ENCODE peak calls at places on chromosomes 4 and X, in seven cellular contexts. H, O, V, F, T, S and G are unnamed samples.

GRCh38 chr4:139665690-139666529 is at the start of gene MGST2:
- DNase-seq in H (peak), O (peak), V (peak), F (peak), T (peak), S (peak), G (peak)

GRCh38 chrX:43000121-43000520 is 222.2 kb upstream of the PPP1R2C start:
- DNase-seq in H (no peak), O (peak), V (no peak), F (no peak), T (no peak), S (no peak), G (no peak)

GRCh38 chr4:173626277-173626676 is 96.2 kb upstream of the HAND2 start:
- DNase-seq in H (no peak), O (no peak), V (no peak), F (no peak), T (no peak), S (no peak), G (no peak)

GRCh38 chr4:57074753-57075152 is 35.4 kb downstream of the IGFBP7 start:
- DNase-seq in H (no peak), O (peak), V (peak), F (no peak), T (no peak), S (peak), G (no peak)

GRCh38 chr4:108054025-108054424 is 64.3 kb downstream of the HADH start:
- DNase-seq in H (no peak), O (no peak), V (no peak), F (no peak), T (no peak), S (no peak), G (no peak)

GRCh38 chrX:53445977-53446376 is 11.8 kb upstream of the HSD17B10 start:
- DNase-seq in H (no peak), O (peak), V (peak), F (no peak), T (no peak), S (peak), G (peak)

GRCh38 chr4:26484538-26484937 is 5.7 kb downstream of the CCKAR start:
- DNase-seq in H (no peak), O (no peak), V (no peak), F (no peak), T (no peak), S (no peak), G (no peak)

GRCh38 chr4:112183252-112183651 is 38.0 kb downstream of the FAM241A start:
- DNase-seq in H (no peak), O (peak), V (no peak), F (no peak), T (no peak), S (peak), G (no peak)

GRCh38 chrX:119784747-119785446 is 6.5 kb downstream of the RPL39 start:
- DNase-seq in H (no peak), O (peak), V (no peak), F (no peak), T (peak), S (peak), G (peak)

GRCh38 chr4:182886768-182887167 is 30.4 kb downstream of the DCTD start:
- DNase-seq in H (no peak), O (no peak), V (no peak), F (no peak), T (peak), S (no peak), G (no peak)

GRCh38 chr4:182885022-182885737 is 32.0 kb downstream of the DCTD start:
- DNase-seq in H (no peak), O (no peak), V (no peak), F (no peak), T (no peak), S (no peak), G (no peak)

GRCh38 chr4:182883351-182883750 is 33.8 kb downstream of the DCTD start:
- DNase-seq in H (no peak), O (no peak), V (no peak), F (no peak), T (no peak), S (no peak), G (no peak)

GRCh38 chr4:182884046-182884445 is 33.1 kb downstream of the DCTD start:
- DNase-seq in H (no peak), O (peak), V (no peak), F (no peak), T (no peak), S (no peak), G (no peak)

DNA sequence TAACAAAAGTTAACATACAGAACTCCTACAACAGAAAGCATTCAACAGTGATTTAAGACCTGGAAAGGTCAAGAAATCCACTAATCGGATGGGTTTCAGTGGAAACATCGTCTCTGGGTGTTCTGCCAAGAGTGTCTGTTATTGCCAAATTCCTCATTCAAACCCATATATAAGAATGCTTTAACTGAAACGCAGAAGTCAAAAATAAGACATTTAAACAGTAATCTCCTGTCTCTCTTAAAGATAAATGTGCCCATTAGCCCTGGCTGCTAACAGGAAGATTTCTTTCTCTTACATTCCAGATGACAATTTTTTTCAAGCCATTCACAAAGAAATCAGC is 31.5 kb downstream of the DCTD start:
- DNase-seq in H (no peak), O (peak), V (peak), F (no peak), T (no peak), S (peak), G (no peak)
- TF ChIP-seq CTCF in H (no peak), O (no peak), V (no peak), F (no peak), T (no peak), S (no peak), G (no peak)

DNA sequence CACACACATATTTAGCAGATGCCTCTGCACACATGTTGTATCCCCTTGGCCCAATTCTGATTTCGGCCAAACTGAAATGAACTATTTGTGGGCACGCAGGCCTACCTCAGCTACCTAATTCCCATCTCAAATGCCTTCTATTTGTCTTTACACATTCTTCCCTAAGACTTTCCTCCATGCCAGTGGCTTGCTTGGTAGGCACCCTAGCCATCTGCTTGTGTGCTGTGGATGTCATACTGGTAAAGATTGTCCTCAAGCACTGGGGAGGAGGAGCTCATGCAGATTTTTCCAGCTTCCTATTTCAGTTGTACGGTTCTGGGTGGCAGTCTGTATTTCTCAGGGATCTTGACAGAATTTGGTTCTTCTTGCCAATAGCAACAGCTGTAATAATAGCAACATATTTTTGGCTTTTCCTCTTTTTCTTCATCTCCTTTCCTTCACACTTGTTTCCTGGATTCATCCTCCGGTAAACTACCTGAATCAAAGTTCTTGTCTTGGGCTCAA is 514.3 kb downstream of the ADGRL3 start:
- DNase-seq in H (no peak), O (peak), V (no peak), F (no peak), T (no peak), S (no peak), G (no peak)
- TF ChIP-seq CTCF in H (no peak), O (no peak), V (no peak), F (no peak), T (no peak), S (no peak), G (no peak)

GRCh38 chr4:4766570-4766969 is 92.9 kb upstream of the MSX1 start:
- DNase-seq in H (no peak), O (no peak), V (peak), F (no peak), T (no peak), S (no peak), G (no peak)
- TF ChIP-seq CTCF in H (no peak), O (no peak), V (no peak), F (no peak), T (no peak), S (no peak), G (no peak)

GRCh38 chrX:116204947-116205346 is 34.4 kb downstream of the AGTR2 start:
- DNase-seq in H (no peak), O (peak), V (peak), F (no peak), T (no peak), S (no peak), G (peak)
- TF ChIP-seq CTCF in H (no peak), O (peak), V (peak), F (peak), T (peak), S (peak), G (peak)

DNA sequence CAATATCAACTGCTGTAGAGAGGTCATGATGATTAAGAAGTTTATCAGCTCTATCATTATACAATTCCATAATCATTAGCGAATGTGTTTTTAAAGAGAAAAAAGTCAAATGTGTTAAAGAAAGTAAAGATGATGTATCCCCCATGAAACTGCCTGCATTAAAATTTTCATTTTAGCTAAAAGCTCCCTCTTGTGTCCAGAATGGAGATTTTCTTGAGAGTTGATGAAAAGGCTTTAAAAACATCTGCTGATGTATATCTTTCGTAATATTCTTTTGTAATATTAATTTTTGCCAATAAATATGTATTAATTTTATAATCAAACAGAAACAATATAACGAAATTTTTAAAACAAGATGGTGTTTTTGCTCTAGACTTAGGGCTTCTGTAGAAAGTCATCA is 52.1 kb upstream of the LHFPL1 start:
- DNase-seq in H (no peak), O (peak), V (peak), F (no peak), T (no peak), S (peak), G (no peak)
- TF ChIP-seq CTCF in H (no peak), O (peak), V (peak), F (no peak), T (no peak), S (peak), G (no peak)